ENCODE peak calls at places on chromosome 2, in seven cellular contexts. J, N, K, Q, O, C and F are unnamed samples. For H3K36me3, the result is how much of the 10 kb centered on the place peaks cover.

GRCh38 chr2:219437690-219438089 is 3.0 kb downstream of the SPEG start:
- DNase-seq in J (no peak), N (no peak), K (no peak), Q (no peak), O (no peak), C (no peak), F (no peak)

GRCh38 chr2:58866040-58866439 is 624.9 kb upstream of the FANCL start:
- DNase-seq in J (peak), N (peak), K (no peak), Q (no peak), O (peak), C (no peak), F (no peak)

GRCh38 chr2:144343135-144343534 is 176.8 kb downstream of the ZEB2 start:
- DNase-seq in J (no peak), N (no peak), K (peak), Q (peak), O (no peak), C (no peak), F (no peak)

GRCh38 chr2:67013821-67014220 is 383.3 kb upstream of the ETAA1 start:
- DNase-seq in J (no peak), N (peak), K (peak), Q (no peak), O (no peak), C (no peak), F (no peak)

GRCh38 chr2:224417361-224417729 is 15.4 kb upstream of the FAM124B start:
- DNase-seq in J (no peak), N (no peak), K (no peak), Q (peak), O (no peak), C (no peak), F (no peak)

GRCh38 chr2:158498043-158498748 is 41.4 kb downstream of the PKP4 start:
- DNase-seq in J (no peak), N (peak), K (no peak), Q (no peak), O (no peak), C (no peak), F (peak)

GRCh38 chr2:118322381-118322780 is 234.1 kb downstream of the INSIG2 start:
- DNase-seq in J (no peak), N (peak), K (no peak), Q (no peak), O (no peak), C (no peak), F (no peak)

GRCh38 chr2:136134126-136134525 is 16.2 kb upstream of the CXCR4 start:
- DNase-seq in J (no peak), N (no peak), K (no peak), Q (no peak), O (no peak), C (no peak), F (no peak)

GRCh38 chr2:140695163-140695562 is 1435.7 kb downstream of the LRP1B start:
- DNase-seq in J (peak), N (peak), K (peak), Q (peak), O (no peak), C (no peak), F (no peak)

GRCh38 chr2:10500601-10501361 is 52.7 kb upstream of the ODC1 start:
- DNase-seq in J (no peak), N (peak), K (no peak), Q (no peak), O (no peak), C (no peak), F (peak)

GRCh38 chr2:241900251-241901017 is 30.9 kb downstream of the RTP5 start:
- DNase-seq in J (no peak), N (no peak), K (no peak), Q (no peak), O (no peak), C (no peak), F (no peak)

GRCh38 chr2:2028041-2028440 is 283.7 kb upstream of the PXDN start:
- DNase-seq in J (no peak), N (no peak), K (no peak), Q (no peak), O (no peak), C (no peak), F (no peak)

GRCh38 chr2:58796239-58796638 is 555.1 kb upstream of the FANCL start:
- DNase-seq in J (no peak), N (no peak), K (no peak), Q (no peak), O (no peak), C (no peak), F (peak)

GRCh38 chr2:174779361-174779928 is 15.2 kb upstream of the CHRNA1 start:
- DNase-seq in J (no peak), N (peak), K (no peak), Q (no peak), O (no peak), C (no peak), F (peak)

DNA sequence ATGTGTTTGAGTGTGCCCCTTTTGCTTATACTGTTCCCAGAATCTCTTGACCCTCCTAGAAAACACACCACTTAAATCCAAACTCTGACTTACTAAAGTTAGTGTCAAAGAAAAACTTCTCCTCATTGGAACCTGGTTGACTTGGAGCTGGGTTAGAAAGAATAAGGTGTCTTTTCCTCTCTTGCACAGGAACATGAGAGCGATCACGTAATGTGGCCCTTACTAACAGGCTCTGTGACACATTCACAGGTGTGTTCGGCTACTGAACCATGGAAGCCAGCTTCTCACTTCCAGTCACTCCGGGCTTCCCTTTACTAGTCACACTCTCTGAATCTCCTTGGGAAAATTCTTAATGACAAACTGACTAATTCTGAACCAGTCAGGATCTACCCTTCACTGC is 5.4 kb upstream of the POU3F3 start:
- DNase-seq in J (no peak), N (no peak), K (no peak), Q (no peak), O (peak), C (no peak), F (no peak)
- TF ChIP-seq EZH2 in J (no peak), N (no peak), K (no peak), Q (no peak), O (no peak), C (no peak), F (no peak)

GRCh38 chr2:131048641-131049040 is 44.6 kb downstream of the FAM168B start:
- DNase-seq in J (no peak), N (no peak), K (no peak), Q (no peak), O (no peak), C (no peak), F (no peak)
- H3K36me3 ChIP-seq in J (under half), N (under half), K (under half), Q (under half), O (under half), C (under half), F (under half)

GRCh38 chr2:46296216-46296839 is 879 bp upstream of the EPAS1 start:
- DNase-seq in J (peak), N (no peak), K (no peak), Q (no peak), O (no peak), C (no peak), F (no peak)
- H2AFZ ChIP-seq in J (peak), N (peak), K (peak), Q (peak), O (peak), C (peak), F (peak)

DNA sequence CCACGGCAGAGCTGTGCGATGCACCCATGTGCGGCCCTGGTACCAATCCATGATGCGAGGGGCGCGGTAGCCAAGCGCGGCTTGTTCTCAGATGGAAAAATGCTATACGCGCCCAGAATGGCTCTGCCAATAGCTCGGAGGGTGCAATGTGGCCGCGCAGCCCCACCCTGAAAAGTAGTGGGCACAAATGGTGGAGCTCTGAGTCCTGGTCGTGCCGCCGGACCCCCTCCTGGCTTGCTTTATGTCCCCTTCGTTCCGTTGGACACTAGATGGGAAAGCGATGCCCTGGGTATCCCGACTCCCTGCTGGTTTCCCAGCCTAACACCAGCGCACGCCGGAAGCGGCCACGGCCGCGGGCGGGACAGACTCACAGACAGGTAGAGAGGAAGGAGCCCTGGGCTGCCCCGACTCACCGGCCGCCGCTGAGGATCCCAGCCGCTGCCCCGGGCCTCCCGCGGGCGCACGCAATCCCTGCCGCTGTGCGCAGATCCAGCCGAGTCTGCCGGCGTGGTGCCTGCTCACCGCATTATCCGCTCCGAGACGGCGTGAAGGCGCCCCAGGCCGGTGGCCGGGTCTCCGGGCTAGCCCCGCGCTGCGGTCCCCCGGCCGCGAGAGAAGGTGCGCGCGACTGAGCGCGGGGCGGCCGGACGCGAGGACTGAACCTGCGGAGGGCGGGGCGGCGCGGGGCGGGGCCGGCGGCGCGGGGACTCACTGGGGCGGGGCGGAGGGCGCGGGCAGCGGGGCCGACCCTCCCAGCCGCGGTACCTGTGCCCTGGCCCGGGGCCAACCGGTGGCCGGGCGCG is at the start of gene CDC42EP3:
- DNase-seq in J (peak), N (peak), K (no peak), Q (peak), O (no peak), C (peak), F (no peak)
- TF ChIP-seq EZH2 in J (no peak), N (no peak), K (no peak), Q (no peak), O (no peak), C (no peak), F (no peak)

GRCh38 chr2:200637886-200638285 is 52.1 kb downstream of the AOX1 start:
- DNase-seq in J (no peak), N (no peak), K (no peak), Q (no peak), O (no peak), C (no peak), F (no peak)
- H3K36me3 ChIP-seq in J (under half), N (under half), K (under half), Q (under half), O (under half), C (under half), F (under half)

DNA sequence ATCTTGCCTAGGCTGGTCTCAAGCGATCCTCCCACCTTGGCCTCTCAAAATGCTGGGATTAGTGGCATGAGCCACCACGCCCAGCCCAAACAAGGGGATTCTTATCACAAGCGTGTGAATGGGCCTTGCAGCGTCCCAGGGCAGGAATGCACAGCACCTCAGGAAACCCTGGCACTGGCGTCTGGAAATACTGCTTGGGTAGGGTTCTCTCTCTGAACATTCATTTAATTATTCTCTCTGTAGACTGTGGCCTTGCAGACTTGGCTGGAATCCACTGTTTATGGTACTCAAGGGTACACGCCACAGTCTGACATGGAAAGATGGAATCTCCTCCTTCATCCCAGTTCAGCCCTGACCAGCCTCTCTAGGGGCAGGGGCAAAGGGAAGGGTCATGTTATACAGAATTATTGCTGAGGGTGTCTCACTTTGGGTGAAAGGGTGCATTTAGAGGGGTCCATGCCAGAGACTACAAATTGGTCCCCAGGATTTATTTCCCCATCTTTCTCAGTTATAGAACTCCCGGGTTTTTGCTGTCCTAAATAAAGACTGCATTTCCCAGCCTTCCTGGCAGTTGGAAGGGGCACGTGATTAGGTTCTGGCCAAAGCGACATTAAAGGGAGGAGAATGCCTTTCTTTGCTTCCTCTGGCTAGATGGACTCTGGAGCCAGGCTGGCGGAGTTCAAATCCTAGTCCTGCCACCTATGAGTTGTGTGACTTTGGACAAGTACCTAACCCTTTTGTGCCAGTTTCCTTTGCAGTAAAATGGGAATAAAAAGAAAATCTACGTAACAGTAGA is 147.2 kb upstream of the HAAO start:
- DNase-seq in J (no peak), N (no peak), K (no peak), Q (peak), O (no peak), C (no peak), F (no peak)
- H2AFZ ChIP-seq in J (no peak), N (no peak), K (no peak), Q (no peak), O (no peak), C (no peak), F (no peak)

GRCh38 chr2:134119672-134120159 is 134.2 kb upstream of the MGAT5 start:
- DNase-seq in J (peak), N (peak), K (peak), Q (peak), O (no peak), C (peak), F (peak)

GRCh38 chr2:134119117-134119671 is 134.7 kb upstream of the MGAT5 start:
- DNase-seq in J (no peak), N (peak), K (no peak), Q (peak), O (peak), C (no peak), F (no peak)

GRCh38 chr2:134122610-134123009 is 131.3 kb upstream of the MGAT5 start:
- DNase-seq in J (peak), N (no peak), K (no peak), Q (no peak), O (no peak), C (no peak), F (no peak)

GRCh38 chr2:134120160-134120717 is 133.6 kb upstream of the MGAT5 start:
- DNase-seq in J (peak), N (no peak), K (no peak), Q (peak), O (no peak), C (peak), F (no peak)

DNA sequence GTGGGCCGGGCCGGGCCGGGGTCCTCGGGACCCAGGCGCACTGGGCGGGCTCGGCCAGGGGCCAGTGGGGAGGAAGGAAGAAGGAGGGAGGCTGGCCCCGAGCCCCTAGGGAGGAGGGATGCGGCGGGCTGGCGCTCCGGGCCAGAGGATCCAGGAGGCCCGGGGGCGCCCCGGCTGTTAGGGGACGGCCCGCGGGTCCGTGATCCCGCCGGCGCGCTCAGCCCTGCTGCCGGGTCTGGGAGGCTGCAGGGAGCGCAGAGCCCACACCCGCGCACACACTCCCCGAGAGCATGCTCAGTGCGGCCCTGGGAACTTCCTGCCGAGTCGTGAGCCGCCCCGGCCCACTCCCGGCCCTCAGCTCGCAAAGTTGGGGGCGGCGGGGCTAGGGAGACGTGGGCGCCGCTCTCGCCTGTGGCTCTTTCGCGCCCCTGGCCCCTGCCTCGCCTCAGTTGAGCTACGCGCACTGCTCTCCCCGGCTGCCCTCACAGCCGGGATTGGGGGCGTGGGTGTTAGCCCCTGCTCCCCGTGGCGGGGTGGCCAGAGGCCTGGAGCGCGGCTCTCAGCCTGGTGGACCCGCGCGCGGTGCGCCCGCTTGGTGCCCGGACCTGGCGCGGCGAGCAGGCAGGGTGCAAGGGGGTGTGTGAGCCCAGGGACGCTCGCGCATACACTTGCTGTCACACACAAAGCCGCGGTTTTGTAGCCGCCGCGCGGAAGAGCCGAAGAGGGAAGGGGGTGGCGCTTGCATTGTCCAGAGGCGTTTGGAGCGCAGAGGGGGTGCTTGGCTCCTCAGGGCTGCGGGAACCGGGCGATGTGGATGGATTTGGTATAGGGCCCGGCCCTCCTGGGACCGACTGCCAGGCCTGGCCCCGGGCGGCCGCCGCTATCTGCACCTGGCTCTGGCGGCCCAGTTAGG is 132.9 kb upstream of the MGAT5 start:
- DNase-seq in J (peak), N (peak), K (peak), Q (peak), O (no peak), C (peak), F (peak)
- TF ChIP-seq EZH2 in J (peak), N (no peak), K (no peak), Q (no peak), O (no peak), C (no peak), F (no peak)

DNA sequence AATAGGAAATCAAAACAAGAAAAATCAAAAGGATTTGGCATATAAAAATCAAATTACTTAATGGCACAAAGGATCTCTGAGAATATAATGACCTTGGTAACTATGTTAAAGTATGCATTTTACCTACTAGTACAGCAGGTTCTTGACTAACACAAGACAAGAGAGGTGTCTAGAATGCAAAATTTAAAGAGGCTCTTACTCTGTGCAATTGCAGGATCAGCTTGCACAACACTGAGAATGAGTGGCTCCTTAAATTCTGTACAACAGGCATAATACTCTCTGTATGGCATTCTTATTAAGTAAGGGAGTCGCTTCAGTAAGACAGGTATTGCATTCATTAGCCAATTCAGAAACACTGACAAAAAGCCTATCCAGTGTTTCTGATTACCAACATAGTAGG is 72.6 kb downstream of the UGP2 start:
- DNase-seq in J (no peak), N (no peak), K (no peak), Q (no peak), O (no peak), C (no peak), F (no peak)
- H3K36me3 ChIP-seq in J (under half), N (half or more), K (under half), Q (under half), O (under half), C (under half), F (under half)